ENCODE peak calls at places on chromosomes 7 and 10, in six cellular contexts. M is left cardiac atrium, C is NCI-H446, E is fibroblast of gingiva, L is T-helper 1 cell, A is amniotic stem cell. D is an unnamed sample.

GRCh38 chr10:65753532-65753931 is 1172.3 kb upstream of the LRRTM3 start:
- DNase-seq in M (no peak), C (no peak), E (no peak), L (no peak), A (no peak), D (no peak)

GRCh38 chr7:6639627-6640026 is 2.5 kb downstream of the ZNF316 start:
- DNase-seq in M (no peak), C (no peak), E (no peak), L (no peak), A (no peak), D (no peak)

GRCh38 chr10:26491276-26491675 is 53.1 kb downstream of the APBB1IP start:
- DNase-seq in M (no peak), C (no peak), E (no peak), L (no peak), A (no peak), D (no peak)

GRCh38 chr7:130298927-130299326 is 6.0 kb downstream of the CPA4 start:
- DNase-seq in M (no peak), C (no peak), E (no peak), L (no peak), A (no peak), D (no peak)

GRCh38 chr7:30344513-30344912 is 60.1 kb downstream of the ZNRF2 start:
- DNase-seq in M (no peak), C (no peak), E (no peak), L (no peak), A (no peak), D (no peak)

GRCh38 chr7:41890631-41891265 is 187.9 kb upstream of the INHBA start:
- DNase-seq in M (no peak), C (no peak), E (no peak), L (no peak), A (no peak), D (no peak)

GRCh38 chr7:102230593-102230992 is 56.1 kb upstream of the SH2B2 start:
- DNase-seq in M (no peak), C (no peak), E (peak), L (no peak), A (no peak), D (no peak)

GRCh38 chr7:47639495-47640110 is 57.7 kb upstream of the TNS3 start:
- DNase-seq in M (no peak), C (no peak), E (no peak), L (no peak), A (no peak), D (no peak)

GRCh38 chr10:71598673-71599072 is 120.9 kb downstream of the C10orf105 start:
- DNase-seq in M (peak), C (peak), E (peak), L (no peak), A (no peak), D (no peak)

GRCh38 chr10:87551324-87551723 is 46.6 kb downstream of the MINPP1 start:
- DNase-seq in M (no peak), C (no peak), E (no peak), L (no peak), A (no peak), D (no peak)

GRCh38 chr10:74949024-74949423 is 122.6 kb downstream of the KAT6B start:
- DNase-seq in M (no peak), C (no peak), E (peak), L (no peak), A (no peak), D (no peak)

GRCh38 chr10:4188406-4188805 is 403.4 kb upstream of the KLF6 start:
- DNase-seq in M (no peak), C (no peak), E (no peak), L (no peak), A (no peak), D (no peak)

GRCh38 chr7:132519936-132520335 is 56.3 kb downstream of the PLXNA4 start:
- DNase-seq in M (no peak), C (no peak), E (no peak), L (no peak), A (no peak), D (no peak)

GRCh38 chr10:70145166-70145665 is 1.3 kb downstream of the TYSND1 start:
- DNase-seq in M (peak), C (no peak), E (no peak), L (no peak), A (no peak), D (no peak)

D was measured in NCI-H1417 treated with DMSO at 0.1 percent for 48 hours.